ENCODE peak calls at places on chromosome 1, in ten cellular contexts. B is LoVo; C is activated naive CD4-positive, alpha-beta T cell; U is effector CD8-positive, alpha-beta T cell; H is AG04450; Q is activated naive CD8-positive, alpha-beta T cell treated with anti-CD3 and anti-CD28 coated beads, Interleukin-2, amount 50 U/mL, for 24 hours; N is activated T-helper 1 cell treated with Interleukin-2 at 50 U/mL for 16 hours; D is fibroblast of mammary gland; M is nephron progenitor cell; O is B cell. I is an unnamed sample.

GRCh38 chr1:11143907-11144306 is 44.2 kb upstream of the EXOSC10 start:
- DNase-seq in N (no peak), D (no peak), H (no peak), C (no peak), M (no peak), Q (no peak), O (no peak), U (no peak), B (no peak), I (no peak)

GRCh38 chr1:63368131-63368530 is 704 bp downstream of the ALG6 start:
- DNase-seq in Q (no peak), U (no peak), D (no peak), O (no peak), N (no peak), H (no peak), C (no peak), B (no peak), M (no peak), I (peak; percentile 31)

GRCh38 chr1:95116666-95117206 is 419 bp upstream of the TLCD4 start:
- DNase-seq in M (peak; percentile 70), D (peak; percentile 19), B (peak; percentile 85), O (peak; percentile 66), U (peak; percentile 21), Q (peak; percentile 53), H (no peak), C (no peak), N (peak; percentile 20), I (peak; percentile 83)

GRCh38 chr1:23376890-23377811 is 7.5 kb upstream of the ZNF436 start:
- DNase-seq in Q (no peak), H (no peak), M (no peak), O (no peak), B (peak; percentile 88), D (peak; percentile 93), N (no peak), U (no peak), C (no peak), I (no peak)

GRCh38 chr1:111505641-111506119 is 2.2 kb upstream of the ADORA3 start:
- DNase-seq in D (no peak), N (no peak), B (no peak), O (peak; percentile 82), C (no peak), Q (no peak), M (no peak), H (no peak), U (no peak), I (no peak)

GRCh38 chr1:169059391-169059790 is 47.1 kb upstream of the ATP1B1 start:
- DNase-seq in O (no peak), B (no peak), H (no peak), U (no peak), N (no peak), D (peak; percentile 12), Q (no peak), M (no peak), C (no peak), I (no peak)

GRCh38 chr1:109351457-109351856 is 44.6 kb upstream of the MYBPHL start:
- DNase-seq in B (no peak), U (no peak), C (no peak), H (no peak), O (no peak), M (no peak), D (no peak), Q (no peak), N (no peak), I (no peak)

GRCh38 chr1:164423136-164423535 is 135.8 kb upstream of the PBX1 start:
- DNase-seq in O (no peak), N (no peak), M (no peak), B (no peak), Q (no peak), H (no peak), C (no peak), D (no peak), U (no peak), I (no peak)

GRCh38 chr1:50108497-50109073 is at the start of gene ELAVL4:
- DNase-seq in N (no peak), M (no peak), U (no peak), O (no peak), Q (no peak), H (no peak), C (no peak), B (no peak), D (no peak), I (peak; percentile 40)

GRCh38 chr1:37741130-37741529 is 23.8 kb downstream of the EPHA10 start:
- DNase-seq in O (no peak), U (no peak), C (no peak), M (no peak), N (no peak), H (no peak), B (peak; percentile 45), D (peak; percentile 76), Q (no peak), I (no peak)

GRCh38 chr1:178513278-178513983 is 522 bp downstream of the TEX35 start:
- DNase-seq in M (no peak), C (no peak), H (no peak), N (no peak), B (no peak), D (peak; percentile 20), Q (no peak), U (no peak), O (no peak), I (no peak)